ENCODE peak calls at places on chromosomes 13 and 19, in four cellular contexts. Z is HepG2, P is K562, O is GM12878. H is an unnamed sample.
A peak's percentile ranks its signal among the peaks of the same experiment; 100 is the strongest.

GRCh38 chr19:12331211-12331941 is 2.1 kb downstream of the ZNF563 start:
- DNase-seq in Z (peak; percentile 96), O (peak; percentile 82), P (no peak), H (peak; percentile 13)

GRCh38 chr13:49980266-49980665 is 16.6 kb upstream of the TRIM13 start:
- DNase-seq in Z (no peak), O (no peak), P (no peak), H (no peak)

GRCh38 chr13:89846890-89847585 is 1500.4 kb upstream of the MIR17HG start:
- DNase-seq in P (no peak), O (no peak), Z (no peak), H (no peak)

GRCh38 chr13:39881887-39882286 is 226.4 kb downstream of the COG6 start:
- DNase-seq in P (no peak), O (no peak), Z (no peak), H (no peak)

GRCh38 chr19:12333162-12334159 is at the start of gene ZNF563:
- DNase-seq in O (peak; percentile 93), Z (peak; percentile 94), P (peak; percentile 81), H (peak; percentile 99)

GRCh38 chr13:25796474-25796873 is 255.3 kb downstream of the SHISA2 start:
- DNase-seq in Z (no peak), O (no peak), P (no peak), H (no peak)

GRCh38 chr13:33717775-33718174 is 100.2 kb upstream of the RFC3 start:
- DNase-seq in O (no peak), Z (no peak), P (no peak), H (no peak)

GRCh38 chr13:21676611-21677021 is 5.7 kb downstream of the FGF9 start:
- DNase-seq in O (no peak), Z (no peak), P (no peak), H (peak; percentile 77)

GRCh38 chr13:32068255-32068654 is 36.7 kb downstream of the FRY start:
- DNase-seq in Z (no peak), P (no peak), O (no peak), H (no peak)

GRCh38 chr19:33953023-33953422 is 156.4 kb downstream of the KCTD15 start:
- DNase-seq in Z (no peak), O (no peak), P (no peak), H (no peak)

GRCh38 chr19:51016798-51017683 is 2.5 kb downstream of the KLK10 start:
- DNase-seq in O (no peak), P (peak; percentile 85), Z (peak; percentile 31), H (peak; percentile 92)

GRCh38 chr13:60407095-60407494 is 10.1 kb downstream of the TDRD3 start:
- DNase-seq in P (no peak), O (no peak), Z (no peak), H (no peak)

GRCh38 chr19:48578891-48579290 is 26.9 kb downstream of the SULT2B1 start:
- DNase-seq in P (no peak), Z (no peak), O (no peak), H (no peak)

GRCh38 chr19:27966390-27966816 is 1246.5 kb downstream of the UQCRFS1 start:
- DNase-seq in P (peak; percentile 9), O (no peak), Z (no peak), H (no peak)

GRCh38 chr13:26476111-26476743 is 81.3 kb upstream of the WASF3 start:
- DNase-seq in P (no peak), Z (peak; percentile 34), O (no peak), H (peak; percentile 51)

GRCh38 chr19:46955114-46955812 is 64.4 kb upstream of the NPAS1 start:
- DNase-seq in O (no peak), Z (peak; percentile 27), P (peak; percentile 54), H (no peak)

GRCh38 chr19:19679176-19680073 is 10.8 kb downstream of the ZNF101 start:
- DNase-seq in P (no peak), Z (no peak), O (no peak), H (peak; percentile 1)

GRCh38 chr19:55304279-55304978 is 20.6 kb downstream of the BRSK1 start:
- DNase-seq in P (peak; percentile 84), Z (peak; percentile 50), O (no peak), H (peak; percentile 81)
- TF ChIP-seq CREM in P (peak; percentile 90), Z (peak; percentile 87), O (peak; percentile 76), H (no peak)

GRCh38 chr19:30688696-30689095 is 316.5 kb downstream of the ZNF536 start:
- DNase-seq in Z (no peak), O (no peak), P (no peak), H (no peak)

GRCh38 chr19:30685601-30686000 is 313.4 kb downstream of the ZNF536 start:
- DNase-seq in P (no peak), O (no peak), Z (no peak), H (no peak)

GRCh38 chr19:30684613-30685012 is 312.4 kb downstream of the ZNF536 start:
- DNase-seq in O (no peak), Z (no peak), P (no peak), H (no peak)

GRCh38 chr19:30686911-30687566 is 314.9 kb downstream of the ZNF536 start:
- DNase-seq in Z (no peak), P (no peak), O (no peak), H (no peak)

GRCh38 chr19:30686252-30686762 is 314.1 kb downstream of the ZNF536 start:
- DNase-seq in P (no peak), O (no peak), Z (no peak), H (no peak)
- TF ChIP-seq CTCF in P (no peak), O (no peak), Z (no peak), H (no peak)

DNA sequence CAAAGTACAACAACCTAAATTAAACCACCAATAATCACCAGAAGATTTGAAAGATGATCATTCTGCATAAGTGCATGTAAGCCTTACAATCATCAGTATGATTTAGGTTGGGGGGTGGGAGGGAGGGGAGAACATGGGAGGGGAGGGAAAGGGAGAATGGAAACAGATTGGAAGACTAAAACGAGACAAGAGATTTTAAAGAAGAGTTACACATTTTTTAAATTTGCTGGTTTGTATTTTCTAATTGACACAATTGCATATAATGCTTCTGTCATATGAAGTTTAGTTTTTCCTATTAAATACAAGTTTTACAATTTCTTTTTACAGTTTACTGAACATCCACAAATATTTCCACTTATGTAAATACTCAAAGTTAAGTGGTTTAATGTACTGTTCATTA is 2118.9 kb downstream of the PCDH9 start:
- DNase-seq in Z (no peak), P (no peak), O (no peak), H (no peak)
- TF ChIP-seq CREM in Z (no peak), P (no peak), O (no peak), H (no peak)

GRCh38 chr19:17080441-17080803 is 4.8 kb downstream of the MYO9B start:
- DNase-seq in Z (no peak), O (no peak), P (no peak), H (no peak)
- TF ChIP-seq CTCF in Z (no peak), O (no peak), P (no peak), H (no peak)

DNA sequence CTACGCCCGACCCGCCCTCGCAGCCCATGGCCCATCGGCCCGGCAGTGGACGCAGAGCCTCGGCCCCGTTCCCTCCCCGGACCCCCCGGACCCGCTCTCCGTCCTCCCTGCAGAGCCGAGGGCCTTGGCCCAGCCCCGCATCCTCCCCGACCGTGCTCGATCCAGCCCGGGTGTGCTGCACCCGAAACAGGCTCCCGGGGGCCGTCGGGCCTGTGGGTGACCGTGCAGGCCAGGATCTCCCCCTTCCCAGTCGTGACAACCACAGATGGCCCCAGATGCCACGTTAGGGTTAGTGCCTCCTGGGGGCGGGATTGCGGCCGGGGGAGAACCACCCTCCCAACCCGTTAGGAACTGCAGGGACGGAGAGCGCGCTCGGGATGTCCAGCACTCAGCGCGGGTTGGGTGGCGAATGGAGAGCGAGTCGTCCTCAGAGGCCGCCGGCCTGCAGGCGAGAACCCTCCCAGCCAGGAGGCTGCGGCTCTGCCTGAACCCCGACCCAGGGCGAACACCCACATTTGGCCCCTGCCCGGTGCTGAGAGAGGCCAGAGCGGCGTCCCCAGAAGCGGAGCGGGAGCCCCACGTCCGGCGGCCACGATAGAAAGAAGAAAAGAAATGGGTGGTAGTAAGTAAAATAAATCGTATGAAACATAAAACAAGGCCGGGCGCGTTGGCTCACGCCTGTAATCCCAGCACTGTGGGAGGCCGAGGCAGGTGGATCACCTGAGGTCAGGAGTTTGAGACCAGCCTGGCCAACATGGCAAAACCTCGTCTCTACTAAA is 6.7 kb upstream of the MADCAM1 start:
- DNase-seq in P (no peak), Z (peak; percentile 45), O (no peak), H (peak; percentile 58)
- TF ChIP-seq CREM in P (no peak), Z (no peak), O (no peak), H (no peak)

GRCh38 chr19:21505459-21506393 is at the start of gene ZNF429:
- DNase-seq in Z (peak; percentile 87), P (peak; percentile 94), O (peak; percentile 60), H (peak; percentile 89)
- TF ChIP-seq CTCF in Z (peak; percentile 33), P (no peak), O (no peak), H (no peak)

GRCh38 chr13:40963927-40964326 is 55.2 kb downstream of the ELF1 start:
- DNase-seq in O (no peak), Z (no peak), P (peak; percentile 18), H (no peak)
- TF ChIP-seq CREM in O (no peak), Z (no peak), P (no peak), H (no peak)